ENCODE peak calls at places on chromosomes 5 and 9, in eight cellular contexts. I, T, M, V, O, N, L and R are unnamed samples.

GRCh38 chr9:117492476-117492875 is 77.6 kb upstream of the ASTN2 start:
- DNase-seq in I (no peak), T (no peak), M (no peak), V (no peak), O (no peak), N (no peak), L (no peak), R (no peak)

GRCh38 chr9:111118256-111118950 is 80.1 kb upstream of the LPAR1 start:
- DNase-seq in I (no peak), T (no peak), M (no peak), V (no peak), O (peak), N (peak), L (no peak), R (peak)

GRCh38 chr9:96674914-96675538 is 19.9 kb upstream of the PRXL2C start:
- DNase-seq in I (no peak), T (no peak), M (peak), V (no peak), O (peak), N (peak), L (no peak), R (peak)

GRCh38 chr5:113112435-113112834 is 135.8 kb downstream of the DCP2 start:
- DNase-seq in I (peak), T (no peak), M (no peak), V (no peak), O (peak), N (peak), L (no peak), R (peak)

GRCh38 chr9:114250235-114250568 is 72.7 kb upstream of the ORM1 start:
- DNase-seq in I (no peak), T (peak), M (no peak), V (no peak), O (peak), N (peak), L (no peak), R (peak)

GRCh38 chr5:30103056-30104020 is 1090.1 kb upstream of the CDH6 start:
- DNase-seq in I (no peak), T (no peak), M (no peak), V (no peak), O (no peak), N (peak), L (no peak), R (no peak)

GRCh38 chr9:31355965-31356364 is 1028.5 kb upstream of the ACO1 start:
- DNase-seq in I (no peak), T (no peak), M (no peak), V (no peak), O (no peak), N (no peak), L (no peak), R (no peak)

GRCh38 chr5:67050635-67051034 is 146.0 kb downstream of the CD180 start:
- DNase-seq in I (no peak), T (no peak), M (no peak), V (no peak), O (no peak), N (no peak), L (no peak), R (no peak)

GRCh38 chr9:121141706-121142105 is 60.0 kb downstream of the RAB14 start:
- DNase-seq in I (no peak), T (no peak), M (no peak), V (no peak), O (no peak), N (no peak), L (no peak), R (no peak)

DNA sequence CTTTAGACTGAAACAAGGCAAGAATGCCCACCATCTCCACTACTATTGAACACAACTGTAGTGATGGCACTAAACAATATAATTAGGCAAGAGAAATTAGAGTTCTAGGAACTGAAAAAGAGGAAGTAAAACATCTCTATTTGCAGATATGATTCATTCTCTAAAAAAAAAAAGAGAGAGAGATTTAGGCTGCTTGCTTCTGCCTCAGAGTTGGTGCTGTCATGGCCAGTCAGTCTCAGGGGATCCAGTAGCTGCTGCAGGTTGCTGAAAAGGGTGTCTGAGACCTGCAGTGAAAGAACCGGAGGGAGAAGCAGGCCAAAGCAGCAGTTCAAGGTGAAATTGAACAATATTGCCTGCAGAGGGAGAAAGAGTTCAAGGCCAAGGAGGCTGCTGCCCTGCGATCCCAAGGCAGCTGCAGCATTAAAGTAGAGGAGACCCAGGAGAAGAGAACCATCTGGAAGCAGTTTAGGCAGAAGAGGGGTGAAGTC is 72.5 kb downstream of the AP3B1 start:
- DNase-seq in I (peak), T (no peak), M (no peak), V (no peak), O (peak), N (no peak), L (no peak), R (peak)
- TF ChIP-seq CTCF in I (no peak), T (no peak), M (peak), V (no peak), O (no peak), N (peak), L (no peak), R (peak)

GRCh38 chr5:135662683-135663082 is 83.9 kb upstream of the CXCL14 start:
- DNase-seq in I (no peak), T (no peak), M (no peak), V (no peak), O (no peak), N (no peak), L (no peak), R (no peak)
- TF ChIP-seq CTCF in I (no peak), T (no peak), M (no peak), V (no peak), O (no peak), N (no peak), L (no peak), R (no peak)

GRCh38 chr5:1319436-1320343 is 24.8 kb upstream of the TERT start:
- DNase-seq in I (no peak), T (no peak), M (no peak), V (no peak), O (no peak), N (no peak), L (peak), R (no peak)
- TF ChIP-seq CTCF in I (no peak), T (no peak), M (no peak), V (no peak), O (no peak), N (no peak), L (no peak), R (no peak)

GRCh38 chr9:132973713-132974112 is 4.8 kb upstream of the GFI1B start:
- DNase-seq in I (no peak), T (no peak), M (no peak), V (no peak), O (peak), N (no peak), L (no peak), R (peak)

GRCh38 chr9:132976571-132976970 is 1.9 kb upstream of the GFI1B start:
- DNase-seq in I (no peak), T (no peak), M (no peak), V (no peak), O (no peak), N (no peak), L (no peak), R (no peak)

GRCh38 chr9:132982508-132982907 is 4.0 kb downstream of the GFI1B start:
- DNase-seq in I (no peak), T (no peak), M (no peak), V (no peak), O (no peak), N (no peak), L (no peak), R (no peak)

GRCh38 chr9:132978451-132979087 is at the start of gene GFI1B:
- DNase-seq in I (no peak), T (no peak), M (no peak), V (no peak), O (no peak), N (no peak), L (no peak), R (no peak)

DNA sequence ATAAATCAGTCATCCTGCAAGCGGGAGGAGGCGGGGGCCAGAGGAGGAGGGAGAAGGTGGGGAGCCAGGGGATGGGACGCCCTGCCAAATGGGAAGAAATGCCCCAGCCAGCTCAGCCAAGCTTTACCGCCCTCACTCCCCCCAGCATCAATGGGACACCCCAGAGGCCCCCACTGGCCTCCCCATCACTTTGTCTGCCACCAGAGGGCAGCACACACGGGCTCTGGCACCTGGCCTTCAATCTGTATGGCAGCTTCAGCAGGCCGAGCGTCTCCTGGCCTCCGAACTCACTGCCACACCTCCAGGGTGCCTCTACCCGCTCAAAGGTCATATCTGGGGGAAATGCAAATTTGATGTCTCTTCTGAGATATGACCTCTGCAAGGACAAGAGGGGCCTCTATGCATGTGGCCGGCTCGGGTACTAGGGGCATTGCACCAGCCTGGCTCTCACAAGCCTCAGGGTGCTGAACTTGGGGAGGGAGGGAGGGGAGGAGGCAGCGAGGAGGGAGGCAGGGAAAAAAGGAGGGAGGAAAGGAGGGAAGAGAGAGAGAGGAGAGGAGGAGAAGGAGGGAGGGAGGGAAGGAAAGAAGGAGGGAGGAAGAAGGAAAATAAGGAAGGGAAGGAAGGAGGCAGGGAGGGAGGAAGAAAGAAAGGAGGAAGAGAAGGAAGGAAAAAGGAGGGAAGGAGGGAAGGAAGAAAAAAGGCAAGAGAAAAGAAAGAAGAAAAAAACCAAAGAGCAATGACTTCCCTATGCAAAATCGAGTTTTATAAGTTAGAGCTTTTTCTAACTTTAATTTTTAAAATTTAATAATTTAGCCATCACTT is 656 bp upstream of the GFI1B start:
- DNase-seq in I (peak), T (peak), M (no peak), V (peak), O (peak), N (peak), L (peak), R (peak)
- TF ChIP-seq CTCF in I (peak), T (peak), M (peak), V (peak), O (peak), N (peak), L (peak), R (peak)

GRCh38 chr5:31823477-31823876 is 184.5 kb downstream of the PDZD2 start:
- DNase-seq in I (no peak), T (no peak), M (no peak), V (no peak), O (no peak), N (no peak), L (no peak), R (no peak)
- TF ChIP-seq CTCF in I (no peak), T (peak), M (peak), V (no peak), O (no peak), N (no peak), L (no peak), R (no peak)

GRCh38 chr9:129320575-129321311 is 142.7 kb upstream of the IER5L start:
- DNase-seq in I (peak), T (peak), M (peak), V (peak), O (peak), N (peak), L (peak), R (peak)
- TF ChIP-seq CTCF in I (no peak), T (peak), M (no peak), V (no peak), O (peak), N (no peak), L (no peak), R (peak)

GRCh38 chr5:37840036-37840909 is at the start of gene GDNF:
- DNase-seq in I (peak), T (peak), M (no peak), V (peak), O (peak), N (peak), L (no peak), R (peak)
- TF ChIP-seq CTCF in I (no peak), T (peak), M (no peak), V (no peak), O (peak), N (peak), L (no peak), R (peak)